ENCODE peak calls at places on chromosome 5, in seven cellular contexts. J is mesendoderm; C is heart right ventricle; N is astrocyte; B is CD8-positive, alpha-beta memory T cell; P is left lung; I is tibial nerve. Y is an unnamed sample.

GRCh38 chr5:78598973-78599372 is 49.6 kb downstream of the LHFPL2 start:
- DNase-seq in J (no peak), P (no peak), C (no peak), I (no peak), N (no peak), B (no peak), Y (no peak)

GRCh38 chr5:121967187-121967586 is 5.4 kb downstream of the SRFBP1 start:
- DNase-seq in J (no peak), P (no peak), B (no peak), I (no peak), N (no peak), C (no peak), Y (peak)

GRCh38 chr5:56003179-56003578 is 8.4 kb upstream of the IL6ST start:
- DNase-seq in C (no peak), B (no peak), N (peak), J (no peak), I (no peak), P (no peak), Y (no peak)

GRCh38 chr5:151483647-151484046 is 36.2 kb downstream of the SLC36A1 start:
- DNase-seq in C (no peak), N (no peak), P (no peak), I (no peak), B (no peak), J (no peak), Y (no peak)

GRCh38 chr5:142342128-142342981 is 17.5 kb upstream of the SPRY4 start:
- DNase-seq in P (no peak), C (no peak), J (no peak), I (no peak), B (no peak), N (peak), Y (no peak)

GRCh38 chr5:885529-885928 is 7.1 kb downstream of the BRD9 start:
- DNase-seq in B (no peak), P (no peak), C (peak), J (no peak), I (no peak), N (no peak), Y (no peak)

GRCh38 chr5:111747336-111747735 is 9.7 kb downstream of the NREP start:
- DNase-seq in N (peak), J (no peak), B (no peak), I (no peak), C (no peak), P (no peak), Y (no peak)

GRCh38 chr5:15704397-15704947 is 204.5 kb downstream of the FBXL7 start:
- DNase-seq in I (no peak), B (no peak), J (no peak), P (no peak), C (no peak), N (peak), Y (no peak)

GRCh38 chr5:178432421-178433272 is 157.5 kb downstream of the COL23A1 start:
- DNase-seq in C (no peak), N (no peak), J (no peak), B (no peak), P (no peak), I (no peak), Y (no peak)

GRCh38 chr5:43643327-43643726 is 40.3 kb downstream of the NNT start:
- DNase-seq in N (no peak), B (no peak), I (no peak), J (no peak), C (no peak), P (no peak), Y (peak)

GRCh38 chr5:103041071-103041676 is 78.8 kb downstream of the GIN1 start:
- DNase-seq in N (peak), I (no peak), J (no peak), B (peak), C (no peak), P (no peak), Y (no peak)

GRCh38 chr5:178238711-178239592 is 6.3 kb upstream of the PHYKPL start:
- DNase-seq in C (no peak), B (peak), I (no peak), N (no peak), P (peak), J (no peak), Y (no peak)

GRCh38 chr5:119019431-119020348 is 31.3 kb upstream of the DTWD2 start:
- DNase-seq in C (no peak), N (no peak), B (no peak), P (no peak), J (no peak), I (no peak), Y (no peak)

GRCh38 chr5:133854554-133854953 is 113.9 kb downstream of the C5orf15 start:
- DNase-seq in I (no peak), J (no peak), N (no peak), C (no peak), B (no peak), P (no peak), Y (no peak)

GRCh38 chr5:14440223-14440597 is 141.4 kb upstream of the OTULINL start:
- DNase-seq in P (no peak), C (no peak), N (no peak), B (no peak), J (no peak), I (no peak), Y (no peak)
- H3K27ac ChIP-seq in P (peak), C (peak), N (peak), B (no peak), J (no peak), I (peak), Y (peak)

GRCh38 chr5:115524199-115524598 is 20.4 kb downstream of the FEM1C start:
- DNase-seq in B (no peak), I (no peak), J (no peak), N (no peak), C (no peak), P (no peak), Y (no peak)
- H3K27ac ChIP-seq in B (no peak), I (no peak), J (no peak), N (no peak), C (no peak), P (no peak), Y (no peak)

GRCh38 chr5:74309050-74309449 is 331.5 kb downstream of the ENC1 start:
- DNase-seq in C (no peak), N (no peak), I (no peak), P (no peak), J (no peak), B (no peak), Y (no peak)

GRCh38 chr5:74303575-74303974 is 337.0 kb downstream of the ENC1 start:
- DNase-seq in J (no peak), I (no peak), B (no peak), N (no peak), P (no peak), C (no peak), Y (no peak)

GRCh38 chr5:74304536-74304935 is 336.0 kb downstream of the ENC1 start:
- DNase-seq in J (no peak), I (no peak), P (no peak), C (no peak), N (no peak), B (no peak), Y (no peak)

GRCh38 chr5:74310386-74310785 is 330.1 kb downstream of the ENC1 start:
- DNase-seq in N (peak), I (no peak), J (no peak), P (no peak), C (no peak), B (no peak), Y (no peak)

GRCh38 chr5:74306845-74307244 is 333.7 kb downstream of the ENC1 start:
- DNase-seq in N (no peak), I (no peak), B (no peak), C (no peak), J (no peak), P (no peak), Y (no peak)
- H3K27ac ChIP-seq in N (no peak), I (no peak), B (no peak), C (no peak), J (no peak), P (no peak), Y (no peak)

GRCh38 chr5:35198096-35198495 is 32.2 kb downstream of the PRLR start:
- DNase-seq in I (peak), J (peak), P (peak), B (no peak), C (peak), N (peak), Y (peak)
- H3K27ac ChIP-seq in I (no peak), J (no peak), P (no peak), B (no peak), C (no peak), N (no peak), Y (no peak)

GRCh38 chr5:140176028-140176382 is 1.0 kb downstream of the CYSTM1 start:
- DNase-seq in P (no peak), C (no peak), B (no peak), N (no peak), I (no peak), J (peak), Y (no peak)
- H3K27ac ChIP-seq in P (peak), C (peak), B (peak), N (no peak), I (peak), J (peak), Y (peak)

GRCh38 chr5:109693535-109694152 is 3.9 kb downstream of the MAN2A1 start:
- DNase-seq in N (peak), I (no peak), P (no peak), C (no peak), J (peak), B (no peak), Y (no peak)
- H3K27ac ChIP-seq in N (peak), I (peak), P (no peak), C (no peak), J (no peak), B (no peak), Y (no peak)

GRCh38 chr5:37771203-37771611 is 68.6 kb downstream of the GDNF start:
- DNase-seq in C (no peak), J (no peak), N (no peak), P (no peak), I (no peak), B (no peak), Y (no peak)

GRCh38 chr5:37772255-37772654 is 67.6 kb downstream of the GDNF start:
- DNase-seq in I (no peak), C (no peak), J (no peak), N (no peak), B (no peak), P (no peak), Y (no peak)

GRCh38 chr5:37771731-37772130 is 68.1 kb downstream of the GDNF start:
- DNase-seq in C (no peak), N (peak), B (no peak), J (no peak), I (no peak), P (no peak), Y (peak)

GRCh38 chr5:37774912-37775483 is 64.8 kb downstream of the GDNF start:
- DNase-seq in J (peak), I (no peak), C (no peak), P (no peak), N (no peak), B (no peak), Y (peak)

GRCh38 chr5:37773809-37774208 is 66.0 kb downstream of the GDNF start:
- DNase-seq in N (peak), I (no peak), B (no peak), C (no peak), P (no peak), J (no peak), Y (no peak)
- H3K27ac ChIP-seq in N (peak), I (no peak), B (no peak), C (no peak), P (no peak), J (no peak), Y (peak)

DNA sequence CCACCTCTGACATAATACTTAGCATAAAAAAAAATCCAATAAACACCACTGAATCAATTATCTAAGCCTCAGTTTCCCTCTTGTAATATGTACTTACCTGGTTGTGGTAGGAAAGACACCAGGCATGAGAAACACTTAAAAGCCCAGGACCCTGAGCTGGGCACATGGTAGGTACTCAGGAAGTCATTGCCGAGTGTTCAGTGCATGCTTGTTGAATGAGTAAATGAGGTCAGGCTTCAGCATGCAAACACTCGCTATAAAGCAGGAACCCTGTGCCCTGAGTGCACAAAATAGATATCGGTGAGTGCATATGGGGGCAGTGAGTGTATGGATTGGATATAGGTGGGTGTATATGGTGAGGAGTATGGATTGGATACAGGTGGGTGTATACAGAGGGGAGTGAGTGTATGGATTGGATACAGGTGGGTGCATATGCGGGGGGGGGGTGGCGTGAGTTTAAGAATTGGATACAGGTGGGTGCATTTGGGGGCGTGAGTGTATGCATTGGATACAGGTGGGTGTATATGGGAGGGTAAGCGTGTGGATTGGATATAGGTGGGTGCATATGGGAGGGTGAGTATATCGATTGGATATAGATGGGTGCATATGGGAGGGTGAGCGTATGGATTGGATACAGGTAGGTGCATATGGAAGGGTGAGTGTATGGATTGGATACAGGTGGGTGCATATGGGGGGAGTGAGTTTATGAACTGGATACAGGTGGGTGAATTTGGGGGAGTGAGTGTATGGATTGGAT is 194.3 kb upstream of the MSX2 start:
- DNase-seq in N (no peak), J (no peak), P (no peak), B (no peak), I (no peak), C (no peak), Y (no peak)
- H3K27ac ChIP-seq in N (no peak), J (no peak), P (no peak), B (no peak), I (no peak), C (no peak), Y (no peak)

Y was measured in brain microvascular endothelial cell.